ENCODE peak calls at places on chromosomes 13 and 19, in four cellular contexts. C is GM23338, H is dorsolateral prefrontal cortex, O is tibial nerve. K is an unnamed sample.

GRCh38 chr13:90787007-90787406 is 560.5 kb upstream of the MIR17HG start:
- DNase-seq in O (no peak), H (no peak), C (no peak), K (no peak)

GRCh38 chr13:65679240-65679639 is 1550.9 kb downstream of the PCDH9 start:
- DNase-seq in O (no peak), C (no peak), H (no peak), K (no peak)

GRCh38 chr13:26872444-26873173 is 112.0 kb upstream of the GPR12 start:
- DNase-seq in C (peak; percentile 91), H (peak; percentile 78), O (no peak), K (no peak)

GRCh38 chr13:71712988-71713653 is 153.9 kb downstream of the DACH1 start:
- DNase-seq in O (no peak), C (peak; percentile 69), H (no peak), K (no peak)

GRCh38 chr19:33458171-33458633 is 63.4 kb downstream of the PEPD start:
- DNase-seq in H (no peak), O (no peak), C (no peak), K (no peak)

GRCh38 chr13:19085876-19086275 is 95.7 kb downstream of the TUBA3C start:
- DNase-seq in H (no peak), O (no peak), C (no peak), K (no peak)

GRCh38 chr19:13633109-13633508 is 126.8 kb upstream of the CACNA1A start:
- DNase-seq in C (peak; percentile 60), H (no peak), O (no peak), K (no peak)

GRCh38 chr13:114067381-114067885 is 65.0 kb downstream of the RASA3 start:
- DNase-seq in C (no peak), O (peak; percentile 10), H (no peak), K (no peak)

GRCh38 chr13:58953638-58954037 is 1210.1 kb downstream of the DIAPH3 start:
- DNase-seq in C (no peak), O (no peak), H (no peak), K (no peak)

GRCh38 chr13:32495429-32495828 is 43.2 kb downstream of the N4BP2L2 start:
- DNase-seq in H (no peak), C (no peak), O (no peak), K (no peak)

GRCh38 chr19:55638864-55639359 is 1.9 kb upstream of the ZNF580 start:
- DNase-seq in O (no peak), C (peak; percentile 81), H (no peak), K (no peak)
- TF ChIP-seq CTCF in O (peak; percentile 29), C (peak; percentile 73), H (no peak), K (peak; percentile 68)

GRCh38 chr19:44755219-44755618 is 6.7 kb downstream of the BCL3 start:
- DNase-seq in O (no peak), H (no peak), C (no peak), K (no peak)

GRCh38 chr19:44756089-44756562 is 7.6 kb downstream of the BCL3 start:
- DNase-seq in H (no peak), C (no peak), O (no peak), K (no peak)

GRCh38 chr19:44757735-44758505 is 9.4 kb downstream of the BCL3 start:
- DNase-seq in C (peak; percentile 82), O (peak; percentile 69), H (peak; percentile 55), K (no peak)

GRCh38 chr19:44758596-44758995 is 10.1 kb downstream of the BCL3 start:
- DNase-seq in O (no peak), C (peak; percentile 86), H (no peak), K (no peak)

GRCh38 chr19:44757057-44757734 is 8.7 kb downstream of the BCL3 start:
- DNase-seq in H (no peak), C (peak; percentile 49), O (peak; percentile 60), K (no peak)
- H3K4me3 ChIP-seq in H (peak overlapping the region; percentile 68), C (peak overlapping the region; percentile 77), O (peak overlapping the region; percentile 37), K (no peak overlapping the region)

GRCh38 chr13:31236211-31236786 is 36.5 kb downstream of the B3GLCT start:
- DNase-seq in C (peak; percentile 74), O (no peak), H (no peak), K (peak; percentile 12)

DNA sequence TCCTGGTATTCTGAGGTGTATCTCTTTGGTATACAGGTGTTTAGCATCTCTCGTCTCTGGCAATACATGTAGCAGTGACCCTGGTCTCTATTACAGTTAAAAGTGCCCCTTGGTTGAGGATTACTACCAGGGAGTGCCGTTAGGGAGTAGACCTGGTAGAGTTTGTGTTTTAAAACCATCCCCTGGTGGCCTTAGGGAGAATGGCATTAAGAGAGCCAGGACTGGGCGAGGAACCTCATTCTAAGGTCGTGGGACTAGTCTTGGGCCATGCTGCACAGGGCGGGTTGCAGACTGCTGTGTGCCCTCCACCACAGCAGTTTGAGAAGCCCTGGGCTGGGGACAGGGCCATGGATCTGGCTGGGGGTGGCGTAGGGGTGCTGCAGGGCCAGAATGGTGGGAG is 35.0 kb downstream of the B3GLCT start:
- DNase-seq in C (peak; percentile 65), H (no peak), O (no peak), K (no peak)
- TF ChIP-seq CTCF in C (peak; percentile 39), H (no peak), O (no peak), K (peak; percentile 45)

DNA sequence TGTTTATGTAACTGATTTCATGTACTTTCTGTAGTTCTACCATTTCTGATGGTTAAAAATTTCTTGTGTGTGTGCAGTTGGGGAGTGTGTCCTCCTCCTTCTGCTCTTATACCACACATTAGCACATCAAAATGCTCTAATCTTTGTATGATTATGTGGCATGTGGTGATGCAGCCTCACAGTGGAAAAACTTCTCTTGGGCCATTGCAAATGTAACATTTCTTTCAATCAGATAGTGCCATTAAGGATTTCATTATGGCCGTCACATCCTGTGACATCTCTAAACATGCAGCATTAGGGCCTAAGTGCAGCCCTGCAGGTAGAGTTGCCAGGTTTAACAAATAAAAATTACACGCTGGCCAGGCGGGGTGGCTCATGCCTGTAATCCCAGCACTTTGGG is 24.9 kb upstream of the ALOX5AP start:
- DNase-seq in O (no peak), H (no peak), C (no peak), K (no peak)
- H3K4me3 ChIP-seq in O (no peak overlapping the region), H (no peak overlapping the region), C (no peak overlapping the region), K (no peak overlapping the region)

GRCh38 chr19:39403331-39404312 is 3.0 kb upstream of the ZFP36 start:
- DNase-seq in O (peak; percentile 99), H (peak; percentile 78), C (peak; percentile 92), K (peak; percentile 78)
- TF ChIP-seq CTCF in O (no peak), H (no peak), C (no peak), K (no peak)

GRCh38 chr13:30551194-30551593 is 66.5 kb upstream of the USPL1 start:
- DNase-seq in O (no peak), C (peak; percentile 70), H (no peak), K (no peak)
- H3K4me3 ChIP-seq in O (no peak overlapping the region), C (no peak overlapping the region), H (no peak overlapping the region), K (no peak overlapping the region)

GRCh38 chr13:29193083-29193482 is 372.9 kb downstream of the MTUS2 start:
- DNase-seq in C (no peak), O (no peak), H (no peak), K (no peak)

GRCh38 chr13:29190298-29190697 is 370.2 kb downstream of the MTUS2 start:
- DNase-seq in H (no peak), C (no peak), O (no peak), K (no peak)

GRCh38 chr13:29196409-29197074 is 376.4 kb downstream of the MTUS2 start:
- DNase-seq in O (no peak), H (no peak), C (no peak), K (no peak)

GRCh38 chr13:29195459-29195858 is 375.3 kb downstream of the MTUS2 start:
- DNase-seq in C (peak; percentile 27), O (no peak), H (no peak), K (no peak)
- TF ChIP-seq CTCF in C (peak; percentile 32), O (no peak), H (no peak), K (no peak)

DNA sequence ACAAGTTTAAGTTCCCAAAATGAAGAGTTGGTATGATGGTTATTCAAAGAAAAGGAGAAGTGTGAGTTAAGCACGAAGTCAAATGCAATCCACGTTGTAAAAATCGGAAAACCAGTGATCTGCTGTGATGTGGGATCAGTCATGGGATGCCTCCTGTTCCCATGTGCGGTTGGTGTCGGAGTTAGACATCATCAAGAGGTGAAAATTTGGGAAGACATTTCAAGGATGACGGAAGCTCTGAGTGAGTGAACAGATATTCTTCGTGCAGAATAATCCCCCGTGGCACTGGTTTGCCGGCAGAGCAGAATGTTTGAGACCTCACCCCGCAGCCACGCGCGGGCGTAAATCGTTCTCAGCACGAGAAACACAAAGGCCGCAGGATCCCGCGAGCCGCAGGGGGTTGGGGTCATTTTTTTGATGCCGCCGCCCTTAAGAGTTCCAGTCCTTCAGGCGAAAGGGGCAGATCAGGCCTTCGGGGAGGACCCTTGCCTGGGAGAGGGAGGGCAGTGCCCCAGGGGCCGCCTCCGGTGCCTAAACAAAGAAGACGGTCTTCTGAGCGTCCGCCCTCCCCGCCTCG is 13.7 kb upstream of the SOX1 start:
- DNase-seq in C (peak; percentile 70), H (no peak), O (no peak), K (no peak)
- H3K4me3 ChIP-seq in C (peak overlapping the region; percentile 59), H (no peak overlapping the region), O (no peak overlapping the region), K (no peak overlapping the region)